ENCODE peak calls at places on chromosomes 11 and 22, in eight cellular contexts. K, E, D, N, G, F, W and I are unnamed samples.
A peak's percentile ranks its signal among the peaks of the same experiment; 100 is the strongest.

GRCh38 chr11:119594639-119595249 is 134.3 kb downstream of the NECTIN1 start:
- DNase-seq in K (no peak), E (peak; percentile 86), D (no peak), N (peak; percentile 66), G (peak; percentile 87), F (no peak), W (no peak), I (no peak)

GRCh38 chr11:63635762-63636465 is 21.7 kb upstream of the PLAAT3 start:
- DNase-seq in K (peak; percentile 32), E (peak; percentile 57), D (peak; percentile 63), N (peak; percentile 79), G (peak; percentile 63), F (peak; percentile 82), W (peak; percentile 63), I (peak; percentile 72)

GRCh38 chr11:19437760-19438159 is 197.0 kb upstream of the E2F8 start:
- DNase-seq in K (no peak), E (peak; percentile 55), D (no peak), N (peak; percentile 74), G (peak; percentile 89), F (no peak), W (no peak), I (no peak)

GRCh38 chr22:50157976-50158375 is 12.6 kb upstream of the PANX2 start:
- DNase-seq in K (no peak), E (no peak), D (no peak), N (no peak), G (no peak), F (no peak), W (peak; percentile 85), I (peak; percentile 81)

GRCh38 chr22:38442967-38443674 is 11.9 kb downstream of the KCNJ4 start:
- DNase-seq in K (no peak), E (no peak), D (no peak), N (no peak), G (no peak), F (no peak), W (no peak), I (no peak)

GRCh38 chr11:128904872-128905344 is 13.8 kb downstream of the KCNJ5 start:
- DNase-seq in K (no peak), E (no peak), D (no peak), N (no peak), G (no peak), F (no peak), W (no peak), I (peak; percentile 73)

GRCh38 chr22:50696799-50697561 is 24.4 kb downstream of the SHANK3 start:
- DNase-seq in K (no peak), E (no peak), D (no peak), N (peak; percentile 30), G (no peak), F (no peak), W (no peak), I (no peak)

GRCh38 chr22:45872659-45873263 is 104.2 kb downstream of the WNT7B start:
- DNase-seq in K (no peak), E (no peak), D (no peak), N (no peak), G (no peak), F (no peak), W (no peak), I (no peak)

DNA sequence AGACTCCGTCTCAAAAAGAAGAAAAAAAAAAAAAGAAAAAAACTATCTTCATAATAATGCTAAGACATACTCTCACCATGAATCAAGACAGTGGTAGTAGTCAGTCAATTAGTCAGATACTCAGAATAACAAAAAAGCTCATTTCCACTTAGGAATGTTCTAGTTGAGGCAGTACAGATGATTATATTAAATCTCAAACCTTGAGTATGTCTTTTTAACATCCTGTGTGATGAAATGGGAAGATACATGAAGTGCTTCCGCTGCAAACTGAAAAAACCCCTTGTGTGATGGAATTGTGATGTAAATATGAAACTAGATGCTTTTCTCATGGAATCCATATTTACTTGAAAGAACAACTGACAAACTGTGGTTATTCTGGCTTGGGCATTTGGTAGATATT is 13.7 kb downstream of the AMOTL1 start:
- DNase-seq in K (no peak), E (peak; percentile 70), D (no peak), N (peak; percentile 46), G (peak; percentile 85), F (no peak), W (no peak), I (no peak)
- H3K4me3 ChIP-seq in K (no peak overlapping the region), E (no peak overlapping the region), D (no peak overlapping the region), N (no peak overlapping the region), G (no peak overlapping the region), F (no peak overlapping the region), W (no peak overlapping the region), I (no peak overlapping the region)

GRCh38 chr11:47247502-47247901 is 1.1 kb downstream of the ACP2 start:
- DNase-seq in K (no peak), E (no peak), D (no peak), N (no peak), G (no peak), F (no peak), W (no peak), I (no peak)

GRCh38 chr11:47251751-47252150 is 3.1 kb upstream of the ACP2 start:
- DNase-seq in K (no peak), E (no peak), D (no peak), N (no peak), G (no peak), F (no peak), W (no peak), I (no peak)

GRCh38 chr11:47249378-47249715 is 733 bp upstream of the ACP2 start:
- DNase-seq in K (no peak), E (no peak), D (no peak), N (no peak), G (no peak), F (no peak), W (no peak), I (no peak)

GRCh38 chr11:47248304-47248663 is 330 bp downstream of the ACP2 start:
- DNase-seq in K (no peak), E (no peak), D (no peak), N (no peak), G (peak; percentile 57), F (no peak), W (no peak), I (no peak)

DNA sequence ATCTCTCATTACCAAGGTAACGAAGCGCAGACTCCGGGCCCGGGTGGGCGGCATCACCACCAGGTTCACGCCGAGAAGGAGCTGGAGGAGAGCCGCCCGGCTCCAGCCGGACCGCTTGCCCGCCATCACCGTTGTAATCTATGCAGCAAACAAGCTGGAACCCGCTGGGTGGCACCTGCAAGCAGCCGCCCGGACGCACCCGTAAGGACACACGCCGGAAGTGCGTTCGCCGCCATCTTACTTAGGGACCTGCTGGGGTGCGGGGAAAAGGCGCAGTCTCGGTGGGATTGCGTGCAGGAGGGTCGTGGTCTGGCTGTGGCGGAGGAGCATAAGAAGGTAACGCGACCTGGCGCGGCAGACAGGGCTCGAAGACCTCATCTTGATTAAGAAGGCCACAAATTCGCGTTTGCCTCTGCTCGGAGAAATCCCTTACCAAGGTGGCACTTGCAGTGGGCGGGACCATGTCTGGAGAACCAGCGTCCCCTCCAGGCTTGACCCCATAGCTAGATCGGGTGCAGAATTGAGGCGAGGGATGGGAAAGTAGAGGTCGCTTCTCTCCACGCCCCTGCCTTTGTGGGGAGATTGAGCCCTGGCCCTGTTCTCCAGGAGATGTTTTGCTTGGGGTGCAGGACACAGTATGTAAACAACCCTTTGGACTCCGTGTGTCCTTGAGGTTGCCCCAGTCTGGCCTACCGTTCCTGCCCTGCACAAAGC is at the start of gene ACP2:
- DNase-seq in K (peak; percentile 62), E (peak; percentile 83), D (peak; percentile 96), N (peak; percentile 91), G (peak; percentile 87), F (peak; percentile 93), W (peak; percentile 93), I (peak; percentile 90)
- TF ChIP-seq CTCF in K (peak; percentile 13), E (peak; percentile 41), D (no peak), N (peak; percentile 20), G (peak; percentile 27), F (no peak), W (no peak), I (no peak)

GRCh38 chr11:3866836-3867208 is 11.4 kb downstream of the STIM1 start:
- DNase-seq in K (no peak), E (no peak), D (no peak), N (no peak), G (no peak), F (no peak), W (no peak), I (no peak)

GRCh38 chr11:3861698-3862097 is 6.2 kb downstream of the STIM1 start:
- DNase-seq in K (no peak), E (no peak), D (no peak), N (peak; percentile 65), G (no peak), F (no peak), W (no peak), I (no peak)

GRCh38 chr11:3865388-3866193 is 10.1 kb downstream of the STIM1 start:
- DNase-seq in K (no peak), E (peak; percentile 43), D (no peak), N (peak; percentile 78), G (peak; percentile 76), F (no peak), W (no peak), I (no peak)

GRCh38 chr11:3867209-3868071 is 12.0 kb downstream of the STIM1 start:
- DNase-seq in K (no peak), E (peak; percentile 29), D (peak; percentile 66), N (peak; percentile 81), G (no peak), F (no peak), W (peak; percentile 35), I (no peak)

DNA sequence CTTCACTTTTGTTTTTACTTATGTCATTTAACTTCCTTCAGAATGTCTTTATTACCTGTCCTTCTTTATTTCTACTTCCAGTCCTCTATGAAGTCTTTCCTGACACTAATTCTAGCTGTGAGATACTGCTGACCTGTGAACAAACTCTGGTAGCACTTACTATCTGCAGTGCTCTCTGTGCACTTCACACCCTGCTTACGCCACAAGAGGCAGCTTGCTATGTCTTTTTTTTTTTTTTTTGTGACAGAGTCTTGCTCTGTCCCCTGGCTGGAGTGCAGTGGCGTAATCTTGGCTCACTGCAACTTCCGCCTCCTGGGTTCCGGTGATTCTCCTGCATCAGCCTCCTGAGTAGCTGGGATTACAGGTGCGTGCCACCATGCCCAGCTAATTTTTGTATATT is 10.7 kb downstream of the STIM1 start:
- DNase-seq in K (no peak), E (peak; percentile 8), D (no peak), N (peak; percentile 42), G (no peak), F (no peak), W (peak; percentile 29), I (no peak)
- H3K4me3 ChIP-seq in K (no peak overlapping the region), E (no peak overlapping the region), D (no peak overlapping the region), N (no peak overlapping the region), G (no peak overlapping the region), F (peak overlapping the region; percentile 3), W (no peak overlapping the region), I (no peak overlapping the region)

GRCh38 chr11:61367406-61367805 is 5.2 kb downstream of the TMEM138 start:
- DNase-seq in K (no peak), E (no peak), D (no peak), N (no peak), G (no peak), F (no peak), W (no peak), I (no peak)

GRCh38 chr11:61361237-61361636 is 445 bp downstream of the CYB561A3 start:
- DNase-seq in K (no peak), E (no peak), D (no peak), N (no peak), G (no peak), F (no peak), W (no peak), I (no peak)

GRCh38 chr11:61362542-61362875 is 335 bp downstream of the TMEM138 start:
- DNase-seq in K (no peak), E (peak; percentile 53), D (no peak), N (peak; percentile 56), G (peak; percentile 65), F (no peak), W (no peak), I (peak; percentile 52)

GRCh38 chr11:61361686-61362541 is at the start of the genes CYB561A3 and TMEM138:
- DNase-seq in K (peak; percentile 66), E (peak; percentile 89), D (peak; percentile 93), N (peak; percentile 94), G (peak; percentile 92), F (peak; percentile 90), W (peak; percentile 93), I (peak; percentile 94)

GRCh38 chr11:61364012-61364396 is 1.8 kb downstream of the TMEM138 start:
- DNase-seq in K (no peak), E (no peak), D (no peak), N (no peak), G (no peak), F (no peak), W (no peak), I (no peak)
- TF ChIP-seq CTCF in K (no peak), E (no peak), D (no peak), N (no peak), G (no peak), F (no peak), W (no peak), I (no peak)